ENCODE peak calls at places on chromosome 19, in six cellular contexts. Z, L, H, Y, B and E are unnamed samples.

GRCh38 chr19:20928371-20928770 is 5.3 kb downstream of the ZNF85 start:
- DNase-seq in Z (no peak), L (no peak), H (peak), Y (no peak), B (no peak), E (no peak)

GRCh38 chr19:46192990-46193650 is 36.4 kb upstream of the IGFL1 start:
- DNase-seq in Z (no peak), L (peak), H (peak), Y (no peak), B (no peak), E (no peak)

GRCh38 chr19:48365602-48366001 is 1.4 kb downstream of the SYNGR4 start:
- DNase-seq in Z (no peak), L (no peak), H (no peak), Y (no peak), B (no peak), E (no peak)

GRCh38 chr19:24178207-24178606 is 91.2 kb downstream of the ZNF254 start:
- DNase-seq in Z (no peak), L (no peak), H (no peak), Y (no peak), B (no peak), E (no peak)

GRCh38 chr19:32744555-32745325 is 25.2 kb downstream of the TDRD12 start:
- DNase-seq in Z (no peak), L (no peak), H (no peak), Y (no peak), B (no peak), E (no peak)

GRCh38 chr19:4320419-4320818 is 16.0 kb downstream of the FSD1 start:
- DNase-seq in Z (no peak), L (no peak), H (no peak), Y (no peak), B (no peak), E (no peak)

GRCh38 chr19:49335071-49335783 is at the start of gene CD37:
- DNase-seq in Z (no peak), L (no peak), H (no peak), Y (no peak), B (peak), E (no peak)

GRCh38 chr19:41808663-41809566 is 12.5 kb downstream of the CEACAM3 start:
- DNase-seq in Z (no peak), L (no peak), H (no peak), Y (no peak), B (no peak), E (no peak)

GRCh38 chr19:17243340-17243853 is 2.3 kb downstream of the NR2F6 start:
- DNase-seq in Z (no peak), L (no peak), H (no peak), Y (no peak), B (no peak), E (no peak)

GRCh38 chr19:34171539-34171876 is 796 bp upstream of the LSM14A start:
- DNase-seq in Z (no peak), L (no peak), H (peak), Y (no peak), B (peak), E (peak)

GRCh38 chr19:15125232-15126067 is 18.2 kb downstream of the SYDE1 start:
- DNase-seq in Z (peak), L (peak), H (peak), Y (peak), B (peak), E (peak)

GRCh38 chr19:45406165-45406956 is at the start of gene POLR1G:
- DNase-seq in Z (peak), L (peak), H (peak), Y (peak), B (peak), E (peak)

GRCh38 chr19:44796701-44797115 is 12.2 kb upstream of the BCAM start:
- DNase-seq in Z (peak), L (no peak), H (no peak), Y (no peak), B (no peak), E (no peak)

GRCh38 chr19:52492991-52493470 is 34.4 kb upstream of the ZNF808 start:
- DNase-seq in Z (peak), L (peak), H (no peak), Y (no peak), B (peak), E (peak)

GRCh38 chr19:6103217-6103644 is 7.1 kb downstream of the RFX2 start:
- DNase-seq in Z (no peak), L (no peak), H (peak), Y (no peak), B (no peak), E (no peak)

GRCh38 chr19:22708983-22709382 is 74.9 kb downstream of the ZNF492 start:
- DNase-seq in Z (no peak), L (no peak), H (no peak), Y (no peak), B (no peak), E (no peak)

GRCh38 chr19:40192758-40193586 is 1.7 kb downstream of the MAP3K10 start:
- DNase-seq in Z (no peak), L (no peak), H (no peak), Y (no peak), B (no peak), E (no peak)

GRCh38 chr19:40193587-40193849 is 2.3 kb downstream of the MAP3K10 start:
- DNase-seq in Z (no peak), L (no peak), H (no peak), Y (no peak), B (no peak), E (no peak)

GRCh38 chr19:40190891-40191835 is at the start of gene MAP3K10:
- DNase-seq in Z (peak), L (peak), H (peak), Y (peak), B (peak), E (peak)

GRCh38 chr19:40191836-40192646 is 815 bp downstream of the MAP3K10 start:
- DNase-seq in Z (peak), L (peak), H (peak), Y (no peak), B (peak), E (peak)
- TF ChIP-seq CTCF in Z (no peak), L (peak), H (no peak), Y (no peak), B (peak), E (no peak)

DNA sequence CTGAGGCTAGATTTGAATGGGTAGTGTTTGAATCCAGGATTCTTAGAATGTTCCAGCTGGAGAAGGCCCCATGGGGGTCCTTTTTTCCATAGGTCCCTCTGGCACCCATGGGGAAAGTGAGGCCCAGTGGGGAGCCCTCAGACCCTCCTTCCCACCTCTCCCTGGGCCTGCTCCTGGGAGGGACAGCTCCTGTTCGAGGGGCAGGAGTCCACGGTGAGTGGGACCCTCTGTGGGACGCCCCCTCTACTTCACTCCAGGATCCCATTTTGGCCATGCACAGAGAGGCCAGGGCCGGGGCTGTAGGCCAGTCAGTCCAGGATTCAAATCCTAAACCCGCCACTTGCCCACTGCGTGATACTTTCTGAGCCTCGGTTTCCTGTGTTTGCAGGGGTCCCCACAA is 7.6 kb downstream of the MEF2B start:
- DNase-seq in Z (no peak), L (no peak), H (no peak), Y (no peak), B (no peak), E (no peak)
- TF ChIP-seq CTCF in Z (no peak), L (no peak), H (no peak), Y (no peak), B (no peak), E (no peak)

GRCh38 chr19:38556521-38557174 is 61.1 kb downstream of the MAP4K1 start:
- DNase-seq in Z (no peak), L (no peak), H (no peak), Y (no peak), B (no peak), E (no peak)
- TF ChIP-seq CTCF in Z (no peak), L (no peak), H (no peak), Y (no peak), B (peak), E (peak)

DNA sequence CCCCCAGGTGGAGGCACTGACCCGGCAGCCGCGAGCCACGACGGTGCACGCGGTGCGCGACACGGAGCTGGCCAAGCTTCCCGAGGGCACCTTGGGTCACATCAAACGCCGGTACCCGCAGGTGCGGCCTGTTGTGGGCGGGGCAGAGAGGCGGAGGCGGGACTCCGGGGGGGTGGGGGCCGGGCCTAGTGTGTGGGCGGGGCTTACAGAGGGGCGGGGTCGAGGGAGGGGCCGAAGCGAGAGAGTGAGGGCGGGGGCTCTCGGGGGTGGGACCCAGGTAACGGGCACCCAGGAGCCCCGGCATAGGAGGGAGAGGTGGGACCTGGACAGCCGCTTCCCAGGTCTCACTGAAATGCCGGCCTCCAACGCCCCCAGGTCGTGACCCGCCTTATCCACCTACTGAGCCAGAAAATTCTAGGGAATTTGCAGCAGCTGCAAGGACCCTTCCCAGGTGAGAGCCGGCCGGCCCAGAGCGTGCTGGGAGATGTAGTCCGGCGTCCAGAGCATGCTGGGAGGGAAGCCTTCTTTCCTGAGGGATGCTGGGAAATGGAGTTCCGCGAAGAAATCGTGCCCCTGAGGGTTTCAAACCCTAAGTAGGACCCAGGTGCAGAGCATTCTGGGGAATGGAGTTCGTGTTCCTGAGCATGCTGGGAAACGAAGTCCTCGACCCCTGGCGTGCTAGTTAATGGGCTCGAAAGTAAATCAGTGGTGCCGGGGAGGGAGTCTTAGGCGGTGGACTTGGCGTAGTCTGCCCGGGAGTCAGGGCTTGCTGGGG is 15.7 kb downstream of the PNPLA6 start:
- DNase-seq in Z (peak), L (peak), H (peak), Y (peak), B (peak), E (peak)
- TF ChIP-seq CTCF in Z (no peak), L (no peak), H (no peak), Y (no peak), B (no peak), E (no peak)

DNA sequence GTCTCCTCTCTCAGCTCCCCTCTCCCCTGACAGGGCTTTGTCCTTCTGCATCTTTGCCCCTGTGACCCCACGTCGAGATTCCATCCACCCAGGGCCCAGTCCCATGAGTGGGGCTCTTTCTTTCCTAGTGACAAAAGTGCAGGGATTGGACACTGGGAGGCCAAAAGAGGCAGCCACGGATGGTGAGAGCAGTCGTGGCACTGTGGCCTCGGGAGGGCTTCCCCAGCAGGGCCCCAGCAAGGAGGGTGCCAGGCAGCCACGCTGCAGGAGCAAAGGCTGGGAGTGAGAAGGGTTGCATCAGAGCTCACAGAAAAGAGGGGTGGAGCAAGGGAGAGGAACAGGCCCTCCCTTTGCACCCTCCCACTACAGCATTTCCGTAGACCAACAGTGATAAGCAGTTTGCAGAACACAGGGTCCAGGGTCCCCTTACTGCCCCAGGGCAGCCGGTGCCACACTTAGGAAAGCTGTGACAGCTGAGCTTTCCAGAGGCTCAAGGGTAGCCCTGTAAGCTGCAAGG is 4.9 kb downstream of the ZSCAN1 start:
- DNase-seq in Z (no peak), L (peak), H (no peak), Y (no peak), B (no peak), E (no peak)
- TF ChIP-seq CTCF in Z (no peak), L (no peak), H (no peak), Y (no peak), B (no peak), E (no peak)

GRCh38 chr19:317710-318508 is 26.7 kb downstream of the MIER2 start:
- DNase-seq in Z (no peak), L (no peak), H (no peak), Y (no peak), B (no peak), E (no peak)
- TF ChIP-seq CTCF in Z (peak), L (no peak), H (no peak), Y (no peak), B (no peak), E (peak)

GRCh38 chr19:2724148-2724557 is 3.0 kb upstream of the DIRAS1 start:
- DNase-seq in Z (no peak), L (no peak), H (no peak), Y (no peak), B (no peak), E (no peak)

GRCh38 chr19:2722541-2723344 is 1.6 kb upstream of the DIRAS1 start:
- DNase-seq in Z (no peak), L (peak), H (peak), Y (peak), B (no peak), E (no peak)

GRCh38 chr19:2721570-2722540 is 683 bp upstream of the DIRAS1 start:
- DNase-seq in Z (no peak), L (no peak), H (no peak), Y (no peak), B (no peak), E (no peak)

GRCh38 chr19:2723345-2723715 is 2.2 kb upstream of the DIRAS1 start:
- DNase-seq in Z (no peak), L (no peak), H (no peak), Y (no peak), B (no peak), E (no peak)

DNA sequence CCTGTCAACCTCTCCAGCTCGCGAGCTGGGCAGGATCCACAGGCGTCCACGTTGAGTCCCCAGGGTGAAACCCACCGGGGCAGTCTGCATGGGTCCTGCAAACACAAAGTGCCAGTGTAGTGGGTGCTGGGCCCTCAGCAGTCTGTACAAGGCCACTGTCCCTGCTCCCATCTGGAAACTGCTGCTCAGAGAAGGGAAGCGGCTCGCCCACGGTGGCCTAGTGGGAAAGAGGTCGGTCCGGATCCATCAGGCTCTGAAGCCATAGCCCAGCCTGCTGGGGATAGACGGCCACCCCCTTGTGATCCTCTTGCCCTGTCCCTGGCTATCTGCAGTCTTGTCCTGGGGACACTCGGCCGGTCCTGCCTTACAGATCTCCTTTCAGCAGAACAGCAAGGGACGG is 2.6 kb upstream of the DIRAS1 start:
- DNase-seq in Z (no peak), L (no peak), H (no peak), Y (no peak), B (no peak), E (no peak)
- TF ChIP-seq CTCF in Z (no peak), L (no peak), H (no peak), Y (no peak), B (no peak), E (no peak)

DNA sequence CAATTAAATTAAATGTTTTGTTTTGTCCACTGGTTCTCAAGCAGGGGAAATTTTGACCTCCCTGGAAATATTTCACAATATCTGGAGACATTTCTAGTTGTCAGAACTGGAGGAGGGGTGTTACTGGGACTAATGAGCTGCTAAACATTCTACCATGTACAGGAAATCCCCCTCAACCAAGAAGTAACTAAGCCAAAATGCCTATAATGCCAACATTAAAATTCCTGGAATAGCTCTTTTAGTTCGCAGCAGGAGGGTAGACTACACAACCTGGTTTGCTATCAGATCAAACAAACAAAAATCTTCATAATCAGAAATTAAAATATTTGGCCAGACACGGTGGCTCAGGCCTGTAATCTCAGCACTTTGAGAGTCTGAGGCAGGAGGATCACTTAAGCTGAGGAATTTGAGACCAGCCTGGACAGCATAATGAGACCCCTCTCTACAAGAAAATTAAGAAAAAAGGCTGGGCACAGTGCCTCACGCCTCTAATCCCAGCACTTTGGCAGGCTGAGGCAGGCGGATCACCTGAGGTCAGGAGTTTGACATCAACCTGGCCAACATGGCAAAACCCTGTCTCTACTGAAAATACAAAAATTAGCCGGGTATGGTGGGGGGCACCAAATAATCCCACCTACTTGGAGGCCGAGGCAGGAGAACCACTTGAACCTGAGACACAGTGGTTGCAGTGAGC is 13.7 kb upstream of the SMARCA4 start:
- DNase-seq in Z (no peak), L (no peak), H (peak), Y (no peak), B (no peak), E (no peak)
- TF ChIP-seq CTCF in Z (no peak), L (no peak), H (no peak), Y (no peak), B (no peak), E (no peak)